ENCODE peak calls at places on chromosomes 6 and 20, in four cellular contexts. Y is HepG2, V is H1, H is GM12878. W is an unnamed sample.

GRCh38 chr20:53582574-53583351 is 10.9 kb downstream of the ZNF217 start:
- DNase-seq in Y (peak), V (no peak), H (no peak), W (no peak)

GRCh38 chr20:62056377-62056776 is 9.3 kb downstream of the TAF4 start:
- DNase-seq in Y (no peak), V (no peak), H (no peak), W (no peak)

GRCh38 chr6:125077453-125077852 is 76.1 kb upstream of the TPD52L1 start:
- DNase-seq in V (no peak), Y (no peak), H (no peak), W (no peak)

GRCh38 chr6:158629376-158630221 is 14.9 kb downstream of the DYNLT1 start:
- DNase-seq in H (no peak), V (peak), Y (peak), W (no peak)

GRCh38 chr6:168721571-168721970 is 280.6 kb downstream of the SMOC2 start:
- DNase-seq in H (no peak), Y (no peak), V (no peak), W (no peak)

GRCh38 chr6:126015869-126016268 is 29.5 kb downstream of the TRMT11 start:
- DNase-seq in H (no peak), Y (no peak), V (no peak), W (no peak)

GRCh38 chr6:131733376-131734016 is 22.7 kb upstream of the CTAGE9 start:
- DNase-seq in Y (no peak), H (no peak), V (no peak), W (no peak)

GRCh38 chr6:44226368-44227137 is 3.2 kb downstream of the SLC29A1 start:
- DNase-seq in V (no peak), H (no peak), Y (no peak), W (peak)

GRCh38 chr20:50592282-50593004 is 82.3 kb downstream of the PTPN1 start:
- DNase-seq in H (no peak), Y (no peak), V (no peak), W (no peak)

GRCh38 chr6:12865117-12865516 is 148.6 kb downstream of the PHACTR1 start:
- DNase-seq in Y (no peak), H (no peak), V (no peak), W (no peak)

GRCh38 chr6:100663219-100663863 is 198.6 kb upstream of the SIM1 start:
- DNase-seq in H (no peak), Y (peak), V (no peak), W (no peak)

GRCh38 chr6:90610291-90610670 is 23.4 kb upstream of the MAP3K7 start:
- DNase-seq in V (peak), Y (no peak), H (no peak), W (no peak)

GRCh38 chr6:97240222-97240621 is 42.8 kb downstream of the MMS22L start:
- DNase-seq in Y (no peak), V (no peak), H (no peak), W (no peak)

GRCh38 chr6:81570673-81571072 is 181.8 kb downstream of the TENT5A start:
- DNase-seq in H (no peak), V (no peak), Y (no peak), W (no peak)

GRCh38 chr6:72002415-72002814 is 116.1 kb downstream of the RIMS1 start:
- DNase-seq in V (no peak), Y (no peak), H (no peak), W (no peak)

GRCh38 chr6:13655700-13656099 is 40.6 kb downstream of the NOL7 start:
- DNase-seq in H (no peak), V (no peak), Y (no peak), W (no peak)

GRCh38 chr6:37365791-37366190 is 12.0 kb downstream of the RNF8 start:
- DNase-seq in H (no peak), Y (peak), V (no peak), W (no peak)

GRCh38 chr20:1287306-1287705 is 21.2 kb downstream of the SNPH start:
- DNase-seq in V (no peak), H (no peak), Y (no peak), W (no peak)

GRCh38 chr20:63347081-63347741 is 13.9 kb downstream of the CHRNA4 start:
- DNase-seq in H (no peak), V (no peak), Y (no peak), W (no peak)

GRCh38 chr6:47342824-47343223 is 33.1 kb upstream of the TNFRSF21 start:
- DNase-seq in H (no peak), V (no peak), Y (no peak), W (no peak)

GRCh38 chr6:63573140-63573898 is 1.0 kb downstream of the LOC128125822 start:
- DNase-seq in V (peak), Y (peak), H (peak), W (peak)

GRCh38 chr6:63572733-63573139 is 456 bp downstream of the LOC128125822 start:
- DNase-seq in H (no peak), Y (no peak), V (peak), W (peak)

GRCh38 chr6:63574554-63574900 is 2.2 kb downstream of the LOC128125822 start:
- DNase-seq in Y (no peak), H (no peak), V (no peak), W (no peak)

GRCh38 chr6:63571883-63572732 is at the start of the genes LOC128125822 and PTP4A1:
- DNase-seq in V (peak), H (peak), Y (peak), W (peak)

GRCh38 chr6:63573899-63574553 is 1.7 kb downstream of the LOC128125822 start:
- DNase-seq in Y (peak), H (peak), V (no peak), W (peak)
- TF ChIP-seq BRCA1 in Y (no peak), H (no peak), V (no peak), W (no peak)

DNA sequence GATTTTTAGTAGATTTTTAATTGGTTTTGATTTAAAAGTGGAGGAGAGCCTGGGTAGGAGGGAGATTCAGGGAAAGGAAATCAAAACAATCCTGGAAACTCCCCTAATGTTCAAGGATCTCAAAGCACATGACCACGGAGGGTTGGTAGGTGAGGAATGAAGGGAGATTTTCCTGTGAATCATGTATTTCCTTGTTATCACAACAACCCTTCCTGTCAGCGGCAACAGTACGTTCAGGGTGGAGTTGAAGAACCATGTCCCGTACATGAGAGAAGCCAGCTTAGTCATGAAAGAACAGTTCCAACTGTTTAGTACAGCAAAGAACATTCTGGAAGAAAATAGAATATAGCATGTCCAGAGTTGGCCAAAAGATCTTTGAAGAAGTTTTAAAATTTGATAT is 79.4 kb upstream of the SCAF8 start:
- DNase-seq in H (no peak), V (no peak), Y (no peak), W (no peak)
- TF ChIP-seq BRCA1 in H (no peak), V (no peak), Y (no peak), W (no peak)

GRCh38 chr6:135517527-135517926 is 20.0 kb upstream of the AHI1 start:
- DNase-seq in V (no peak), Y (no peak), H (no peak), W (no peak)

GRCh38 chr6:135519343-135519742 is 21.8 kb upstream of the AHI1 start:
- DNase-seq in Y (no peak), V (no peak), H (no peak), W (no peak)

GRCh38 chr6:135514706-135515105 is 17.2 kb upstream of the AHI1 start:
- DNase-seq in H (no peak), Y (no peak), V (no peak), W (no peak)
- TF ChIP-seq BRCA1 in H (no peak), Y (no peak), V (no peak), W (no peak)

GRCh38 chr6:7723041-7723447 is 2.9 kb upstream of the BMP6 start:
- DNase-seq in H (no peak), V (peak), Y (peak), W (peak)
- TF ChIP-seq BRCA1 in H (no peak), V (no peak), Y (no peak), W (no peak)

GRCh38 chr6:160167547-160168391 is 46.2 kb downstream of the SLC22A1 start:
- DNase-seq in Y (no peak), H (no peak), V (no peak), W (no peak)
- TF ChIP-seq BRCA1 in Y (no peak), H (no peak), V (no peak), W (no peak)